ENCODE peak calls at places on chromosomes 7 and 10, in five cellular contexts. F, I, Z, K and S are unnamed samples.

GRCh38 chr7:32030904-32031692 is 39.1 kb downstream of the PDE1C start:
- DNase-seq in F (no peak), I (no peak), Z (no peak), K (no peak), S (no peak)

GRCh38 chr7:24854866-24855265 is 97.6 kb upstream of the GSDME start:
- DNase-seq in F (no peak), I (no peak), Z (no peak), K (no peak), S (no peak)

GRCh38 chr10:18583575-18584270 is 67.7 kb downstream of the NSUN6 start:
- DNase-seq in F (no peak), I (no peak), Z (no peak), K (no peak), S (no peak)

GRCh38 chr7:115191506-115191905 is 269.6 kb downstream of the MDFIC start:
- DNase-seq in F (no peak), I (no peak), Z (no peak), K (no peak), S (no peak)

GRCh38 chr7:80284848-80285247 is 150.2 kb downstream of the GNAI1 start:
- DNase-seq in F (no peak), I (no peak), Z (no peak), K (no peak), S (no peak)

GRCh38 chr7:42315631-42316030 is 78.6 kb upstream of the GLI3 start:
- DNase-seq in F (no peak), I (no peak), Z (no peak), K (no peak), S (no peak)

GRCh38 chr7:80533287-80533686 is 21.4 kb upstream of the GNAT3 start:
- DNase-seq in F (no peak), I (no peak), Z (no peak), K (no peak), S (no peak)

GRCh38 chr10:48742891-48743845 is 58.5 kb downstream of the WDFY4 start:
- DNase-seq in F (no peak), I (no peak), Z (no peak), K (no peak), S (peak; percentile 26)

GRCh38 chr10:59227136-59227673 is 50.8 kb downstream of the PHYHIPL start:
- DNase-seq in F (no peak), I (no peak), Z (no peak), K (no peak), S (no peak)

GRCh38 chr10:34343764-34344163 is 471.3 kb downstream of the PARD3 start:
- DNase-seq in F (no peak), I (no peak), Z (no peak), K (no peak), S (no peak)

GRCh38 chr7:106911959-106912358 is 46.9 kb downstream of the PIK3CG start:
- DNase-seq in F (no peak), I (no peak), Z (no peak), K (no peak), S (no peak)

GRCh38 chr10:57300718-57301117 is 939.7 kb upstream of the ZWINT start:
- DNase-seq in F (no peak), I (no peak), Z (no peak), K (no peak), S (no peak)

GRCh38 chr10:13758302-13758701 is 171.5 kb downstream of the PRPF18 start:
- DNase-seq in F (no peak), I (no peak), Z (no peak), K (no peak), S (no peak)

GRCh38 chr10:108836362-108836761 is 1086.9 kb downstream of the XPNPEP1 start:
- DNase-seq in F (no peak), I (no peak), Z (no peak), K (no peak), S (no peak)

GRCh38 chr7:45178241-45179225 is 20.9 kb downstream of the RAMP3 start:
- DNase-seq in F (peak; percentile 26), I (no peak), Z (no peak), K (no peak), S (no peak)

GRCh38 chr10:31683682-31684081 is 244.9 kb downstream of the ARHGAP12 start:
- DNase-seq in F (no peak), I (no peak), Z (no peak), K (no peak), S (no peak)

GRCh38 chr7:17095951-17096350 is 202.5 kb upstream of the AHR start:
- DNase-seq in F (no peak), I (no peak), Z (no peak), K (no peak), S (no peak)

GRCh38 chr10:26046073-26046684 is 112.2 kb downstream of the MYO3A start:
- DNase-seq in F (no peak), I (no peak), Z (no peak), K (no peak), S (no peak)

GRCh38 chr10:49768329-49768728 is 6.2 kb upstream of the OGDHL start:
- DNase-seq in F (no peak), I (no peak), Z (no peak), K (no peak), S (no peak)

GRCh38 chr10:88147000-88147798 is 283.8 kb downstream of the PTEN start:
- DNase-seq in F (no peak), I (peak; percentile 48), Z (peak; percentile 46), K (no peak), S (no peak)

GRCh38 chr7:26686448-26686981 is 177.9 kb downstream of the SKAP2 start:
- DNase-seq in F (peak; percentile 40), I (no peak), Z (no peak), K (no peak), S (no peak)

GRCh38 chr7:26688388-26688787 is 176.0 kb downstream of the SKAP2 start:
- DNase-seq in F (no peak), I (no peak), Z (no peak), K (no peak), S (no peak)

GRCh38 chr7:26683277-26683676 is 181.1 kb downstream of the SKAP2 start:
- DNase-seq in F (no peak), I (no peak), Z (no peak), K (no peak), S (no peak)

GRCh38 chr7:26684447-26684846 is 179.9 kb downstream of the SKAP2 start:
- DNase-seq in F (no peak), I (no peak), Z (no peak), K (no peak), S (no peak)

DNA sequence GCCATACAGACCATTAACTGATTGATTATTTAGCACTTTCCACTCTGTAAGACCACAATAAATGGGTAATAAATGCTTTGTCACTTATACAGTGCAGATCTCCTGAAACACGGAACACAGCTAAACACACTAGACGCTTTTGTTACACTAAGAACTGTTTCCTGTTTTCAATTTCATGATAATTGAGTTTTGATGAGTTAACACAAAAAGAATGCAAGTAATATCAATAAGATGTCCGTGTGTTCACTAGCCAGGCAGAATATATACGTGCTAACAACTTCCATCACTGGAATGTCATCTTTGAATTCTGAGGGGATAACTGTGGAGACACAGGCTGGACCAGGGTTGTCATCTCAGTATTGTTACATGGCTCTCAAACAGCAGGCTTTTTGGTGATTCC is 178.8 kb downstream of the SKAP2 start:
- DNase-seq in F (no peak), I (no peak), Z (no peak), K (no peak), S (no peak)
- H3K4me1 ChIP-seq in F (no peaks in the 10 kb centered on the region), I (peaks cover 14% of the 10 kb centered on the region), Z (no peaks in the 10 kb centered on the region), K (peaks cover 7% of the 10 kb centered on the region), S (peaks cover 4% of the 10 kb centered on the region)

GRCh38 chr10:102682441-102682840 is 31.8 kb downstream of the ARL3 start:
- DNase-seq in F (no peak), I (no peak), Z (no peak), K (no peak), S (no peak)
- TF ChIP-seq CTCF in F (no peak), I (no peak), Z (no peak), K (no peak), S (no peak)

GRCh38 chr10:103555321-103555649 is 61.8 kb downstream of the NEURL1 start:
- DNase-seq in F (no peak), I (no peak), Z (no peak), K (no peak), S (no peak)

GRCh38 chr10:103554488-103555320 is 61.2 kb downstream of the NEURL1 start:
- DNase-seq in F (peak; percentile 74), I (peak; percentile 49), Z (peak; percentile 43), K (peak; percentile 70), S (no peak)

GRCh38 chr10:103557455-103557854 is 64.0 kb downstream of the NEURL1 start:
- DNase-seq in F (no peak), I (no peak), Z (no peak), K (peak; percentile 49), S (no peak)

GRCh38 chr10:103556383-103557007 is 63.0 kb downstream of the NEURL1 start:
- DNase-seq in F (no peak), I (no peak), Z (no peak), K (no peak), S (no peak)

DNA sequence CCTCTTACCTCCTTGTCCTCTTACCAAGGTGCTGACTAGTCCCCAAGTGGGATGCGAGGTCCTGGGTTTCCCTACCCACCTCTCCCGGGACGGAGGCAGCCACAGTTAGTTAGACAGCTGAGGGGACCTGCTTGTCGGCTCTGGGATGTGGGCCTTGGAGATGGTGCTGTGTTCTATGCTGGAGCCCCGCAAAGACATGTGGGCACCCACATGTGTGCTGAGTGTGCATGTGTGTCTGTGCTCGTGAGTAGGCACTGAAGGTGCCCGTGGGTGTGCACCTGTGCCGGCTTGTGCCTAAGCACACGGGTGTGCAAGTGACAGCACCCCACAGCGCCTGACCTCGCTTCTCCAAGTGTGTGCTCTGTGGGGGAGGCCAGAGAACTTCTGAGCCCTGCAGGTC is 62.2 kb downstream of the NEURL1 start:
- DNase-seq in F (peak; percentile 53), I (no peak), Z (no peak), K (no peak), S (no peak)
- H3K4me1 ChIP-seq in F (peaks cover 11% of the 10 kb centered on the region), I (peaks cover 11% of the 10 kb centered on the region), Z (peaks cover 3% of the 10 kb centered on the region), K (peaks cover 18% of the 10 kb centered on the region), S (no peaks in the 10 kb centered on the region)

GRCh38 chr10:101011517-101012423 is 12.2 kb downstream of the LZTS2 start:
- DNase-seq in F (no peak), I (no peak), Z (no peak), K (no peak), S (no peak)
- TF ChIP-seq CTCF in F (no peak), I (peak; percentile 31), Z (no peak), K (no peak), S (no peak)

GRCh38 chr7:50329775-50330174 is 25.3 kb downstream of the IKZF1 start:
- DNase-seq in F (no peak), I (no peak), Z (no peak), K (peak; percentile 50), S (no peak)
- H3K4me1 ChIP-seq in F (no peaks in the 10 kb centered on the region), I (no peaks in the 10 kb centered on the region), Z (no peaks in the 10 kb centered on the region), K (no peaks in the 10 kb centered on the region), S (no peaks in the 10 kb centered on the region)